ENCODE peak calls at places on chromosome 4, in seven cellular contexts. One of them, this sample, is unnamed.

GRCh38 chr4:185128272-185129119 is 14.6 kb upstream of the SLC25A4 start:
- DNase-seq in stromal cell of bone marrow: no peak
- DNase-seq in HCEC 1CT: no peak
- DNase-seq in progenitor cell of endocrine pancreas: peak; percentile 35
- DNase-seq in GM23248: peak; percentile 53
- DNase-seq in stimulated activated CD4-positive, alpha-beta T cell treated with anti-CD3 and anti-CD28 coated beads, Interleukin-12 subunit alpha, Interleukin-12 subunit beta, amount 100 ng/mL, for 24 hours: peak; percentile 14
- DNase-seq in PC-3: no peak
- DNase-seq in this sample: peak; percentile 86

GRCh38 chr4:109820563-109820962 is 5.0 kb downstream of the GAR1 start:
- DNase-seq in stromal cell of bone marrow: no peak
- DNase-seq in HCEC 1CT: no peak
- DNase-seq in progenitor cell of endocrine pancreas: no peak
- DNase-seq in GM23248: peak; percentile 56
- DNase-seq in stimulated activated CD4-positive, alpha-beta T cell treated with anti-CD3 and anti-CD28 coated beads, Interleukin-12 subunit alpha, Interleukin-12 subunit beta, amount 100 ng/mL, for 24 hours: no peak
- DNase-seq in PC-3: no peak
- DNase-seq in this sample: no peak

GRCh38 chr4:25358515-25359275 is 18.4 kb upstream of the ANAPC4 start:
- DNase-seq in stromal cell of bone marrow: no peak
- DNase-seq in HCEC 1CT: no peak
- DNase-seq in progenitor cell of endocrine pancreas: no peak
- DNase-seq in GM23248: no peak
- DNase-seq in stimulated activated CD4-positive, alpha-beta T cell treated with anti-CD3 and anti-CD28 coated beads, Interleukin-12 subunit alpha, Interleukin-12 subunit beta, amount 100 ng/mL, for 24 hours: no peak
- DNase-seq in PC-3: peak; percentile 56
- DNase-seq in this sample: no peak

GRCh38 chr4:121011780-121012340 is 60.5 kb downstream of the NDNF start:
- DNase-seq in stromal cell of bone marrow: no peak
- DNase-seq in HCEC 1CT: no peak
- DNase-seq in progenitor cell of endocrine pancreas: no peak
- DNase-seq in GM23248: no peak
- DNase-seq in stimulated activated CD4-positive, alpha-beta T cell treated with anti-CD3 and anti-CD28 coated beads, Interleukin-12 subunit alpha, Interleukin-12 subunit beta, amount 100 ng/mL, for 24 hours: no peak
- DNase-seq in PC-3: no peak
- DNase-seq in this sample: no peak

GRCh38 chr4:67220848-67221247 is 324.5 kb downstream of the CENPC start:
- DNase-seq in stromal cell of bone marrow: no peak
- DNase-seq in HCEC 1CT: no peak
- DNase-seq in progenitor cell of endocrine pancreas: no peak
- DNase-seq in GM23248: no peak
- DNase-seq in stimulated activated CD4-positive, alpha-beta T cell treated with anti-CD3 and anti-CD28 coated beads, Interleukin-12 subunit alpha, Interleukin-12 subunit beta, amount 100 ng/mL, for 24 hours: no peak
- DNase-seq in PC-3: no peak
- DNase-seq in this sample: no peak

GRCh38 chr4:40865696-40866095 is 115.9 kb downstream of the NSUN7 start:
- DNase-seq in stromal cell of bone marrow: no peak
- DNase-seq in HCEC 1CT: no peak
- DNase-seq in progenitor cell of endocrine pancreas: no peak
- DNase-seq in GM23248: no peak
- DNase-seq in stimulated activated CD4-positive, alpha-beta T cell treated with anti-CD3 and anti-CD28 coated beads, Interleukin-12 subunit alpha, Interleukin-12 subunit beta, amount 100 ng/mL, for 24 hours: no peak
- DNase-seq in PC-3: peak; percentile 4
- DNase-seq in this sample: no peak

GRCh38 chr4:59553063-59553738 is 1646.9 kb upstream of the ADGRL3 start:
- DNase-seq in stromal cell of bone marrow: no peak
- DNase-seq in HCEC 1CT: no peak
- DNase-seq in progenitor cell of endocrine pancreas: no peak
- DNase-seq in GM23248: peak; percentile 0
- DNase-seq in stimulated activated CD4-positive, alpha-beta T cell treated with anti-CD3 and anti-CD28 coated beads, Interleukin-12 subunit alpha, Interleukin-12 subunit beta, amount 100 ng/mL, for 24 hours: no peak
- DNase-seq in PC-3: peak; percentile 88
- DNase-seq in this sample: no peak

GRCh38 chr4:151251922-151252321 is 25.0 kb upstream of the PRSS48 start:
- DNase-seq in stromal cell of bone marrow: no peak
- DNase-seq in HCEC 1CT: no peak
- DNase-seq in progenitor cell of endocrine pancreas: no peak
- DNase-seq in GM23248: no peak
- DNase-seq in stimulated activated CD4-positive, alpha-beta T cell treated with anti-CD3 and anti-CD28 coated beads, Interleukin-12 subunit alpha, Interleukin-12 subunit beta, amount 100 ng/mL, for 24 hours: no peak
- DNase-seq in PC-3: no peak
- DNase-seq in this sample: no peak

GRCh38 chr4:183353557-183353956 is 31.3 kb upstream of the CLDN24 start:
- DNase-seq in stromal cell of bone marrow: no peak
- DNase-seq in HCEC 1CT: no peak
- DNase-seq in progenitor cell of endocrine pancreas: no peak
- DNase-seq in GM23248: no peak
- DNase-seq in stimulated activated CD4-positive, alpha-beta T cell treated with anti-CD3 and anti-CD28 coated beads, Interleukin-12 subunit alpha, Interleukin-12 subunit beta, amount 100 ng/mL, for 24 hours: no peak
- DNase-seq in PC-3: no peak
- DNase-seq in this sample: no peak

GRCh38 chr4:109816894-109817293 is 1.3 kb downstream of the GAR1 start:
- DNase-seq in stromal cell of bone marrow: no peak
- DNase-seq in HCEC 1CT: no peak
- DNase-seq in progenitor cell of endocrine pancreas: no peak
- DNase-seq in GM23248: peak; percentile 23
- DNase-seq in stimulated activated CD4-positive, alpha-beta T cell treated with anti-CD3 and anti-CD28 coated beads, Interleukin-12 subunit alpha, Interleukin-12 subunit beta, amount 100 ng/mL, for 24 hours: no peak
- DNase-seq in PC-3: no peak
- DNase-seq in this sample: no peak

This sample was measured in retina.